ENCODE peak calls at places on chromosomes 13 and 19, in eight cellular contexts. I is cardiac muscle cell, M is GM13977, W is cardiac fibroblast, O is fibroblast of mammary gland, J is BJ, D is tibial nerve, K is type B pancreatic cell. Z is an unnamed sample.

GRCh38 chr13:27500806-27501534 is 50.6 kb upstream of the MTIF3 start:
- DNase-seq in O (no peak), D (no peak), I (peak; percentile 67), J (no peak), K (no peak), M (no peak), W (peak; percentile 42), Z (peak; percentile 75)

GRCh38 chr19:29758863-29759262 is 43.8 kb upstream of the C19orf12 start:
- DNase-seq in M (no peak), D (no peak), O (no peak), K (no peak), I (no peak), W (no peak), J (no peak), Z (no peak)

GRCh38 chr19:34506026-34506370 is 24.4 kb downstream of the WTIP start:
- DNase-seq in O (no peak), I (no peak), J (no peak), W (no peak), K (no peak), D (no peak), M (no peak), Z (no peak)

GRCh38 chr19:12757544-12758274 is 6.1 kb downstream of the BEST2 start:
- DNase-seq in W (peak; percentile 83), O (peak; percentile 68), D (no peak), M (peak; percentile 88), J (no peak), K (peak; percentile 88), I (peak; percentile 86), Z (peak; percentile 91)

GRCh38 chr13:25165664-25166063 is 6.4 kb downstream of the AMER2 start:
- DNase-seq in O (no peak), J (no peak), D (no peak), W (no peak), K (no peak), I (no peak), M (no peak), Z (no peak)

GRCh38 chr13:93769126-93769525 is 542.5 kb downstream of the GPC6 start:
- DNase-seq in O (no peak), J (no peak), D (no peak), K (no peak), I (peak; percentile 64), W (peak; percentile 64), M (no peak), Z (no peak)

GRCh38 chr13:113776231-113777125 is 17.5 kb downstream of the TMEM255B start:
- DNase-seq in W (no peak), J (no peak), I (no peak), O (no peak), M (no peak), D (no peak), K (no peak), Z (no peak)

GRCh38 chr13:80237646-80238045 is 103.3 kb downstream of the SPRY2 start:
- DNase-seq in J (no peak), M (no peak), D (no peak), O (peak; percentile 10), W (no peak), K (no peak), I (no peak), Z (no peak)

GRCh38 chr19:7355151-7355845 is 6.6 kb downstream of the ARHGEF18 start:
- DNase-seq in O (peak; percentile 48), W (peak; percentile 70), D (no peak), J (no peak), M (no peak), K (no peak), I (peak; percentile 51), Z (no peak)

GRCh38 chr19:7494416-7495098 is 5.7 kb upstream of the PEX11G start:
- DNase-seq in O (peak; percentile 18), D (no peak), M (no peak), J (no peak), K (no peak), I (peak; percentile 58), W (peak; percentile 52), Z (no peak)

GRCh38 chr13:93559718-93560117 is 333.1 kb downstream of the GPC6 start:
- DNase-seq in W (peak; percentile 61), K (no peak), D (no peak), O (peak; percentile 94), J (no peak), M (no peak), I (peak; percentile 76), Z (no peak)

GRCh38 chr13:94330552-94331071 is 148.9 kb downstream of the DCT start:
- DNase-seq in M (no peak), K (no peak), O (no peak), W (no peak), I (no peak), J (no peak), D (no peak), Z (no peak)

DNA sequence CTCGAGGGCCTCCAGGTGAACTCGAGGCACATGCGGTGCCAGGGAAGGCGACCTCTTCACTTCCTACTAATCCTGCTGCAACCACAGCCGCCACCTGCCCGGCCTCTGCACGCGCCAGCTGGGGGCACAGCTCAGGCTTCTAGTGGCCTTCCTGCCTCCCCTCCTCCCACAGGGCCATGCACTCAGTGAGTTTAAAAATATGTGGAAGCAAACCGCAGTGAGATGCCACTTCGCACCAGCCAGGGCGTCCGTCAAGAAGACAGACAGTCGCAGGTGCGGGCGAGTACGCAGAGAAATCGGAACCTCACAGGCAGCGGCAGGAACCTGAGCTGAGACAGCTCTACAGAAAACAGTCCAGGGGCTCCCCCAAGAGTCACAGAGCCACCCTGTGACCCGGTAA is 10.4 kb downstream of the LMNB2 start:
- DNase-seq in J (no peak), W (no peak), I (no peak), K (no peak), O (no peak), D (no peak), M (peak; percentile 77), Z (no peak)
- TF ChIP-seq CTCF in J (no peak), W (no peak), I (no peak), K (no peak), O (no peak), D (no peak), M (no peak), Z (no peak)

GRCh38 chr19:48591021-48591420 is 15.5 kb upstream of the SPACA4 start:
- DNase-seq in M (no peak), J (no peak), O (peak; percentile 28), W (peak; percentile 34), I (peak; percentile 30), K (no peak), D (no peak), Z (no peak)
- TF ChIP-seq CTCF in M (no peak), J (no peak), O (peak; percentile 16), W (no peak), I (peak; percentile 16), K (no peak), D (no peak), Z (no peak)

GRCh38 chr19:10835089-10835753 is 791 bp downstream of the TMED1 start:
- DNase-seq in I (no peak), M (peak; percentile 98), J (no peak), W (no peak), D (no peak), O (no peak), K (no peak), Z (no peak)
- TF ChIP-seq CTCF in I (no peak), M (no peak), J (no peak), W (no peak), D (no peak), O (no peak), K (no peak), Z (no peak)

GRCh38 chr19:36214388-36215275 is at the start of the genes ZNF146 and ZNF565:
- DNase-seq in J (peak; percentile 93), K (peak; percentile 97), M (peak; percentile 91), I (peak; percentile 99), D (peak; percentile 92), W (peak; percentile 99), O (peak; percentile 99), Z (peak; percentile 99)
- TF ChIP-seq CTCF in J (no peak), K (no peak), M (no peak), I (no peak), D (peak; percentile 71), W (no peak), O (no peak), Z (no peak)

DNA sequence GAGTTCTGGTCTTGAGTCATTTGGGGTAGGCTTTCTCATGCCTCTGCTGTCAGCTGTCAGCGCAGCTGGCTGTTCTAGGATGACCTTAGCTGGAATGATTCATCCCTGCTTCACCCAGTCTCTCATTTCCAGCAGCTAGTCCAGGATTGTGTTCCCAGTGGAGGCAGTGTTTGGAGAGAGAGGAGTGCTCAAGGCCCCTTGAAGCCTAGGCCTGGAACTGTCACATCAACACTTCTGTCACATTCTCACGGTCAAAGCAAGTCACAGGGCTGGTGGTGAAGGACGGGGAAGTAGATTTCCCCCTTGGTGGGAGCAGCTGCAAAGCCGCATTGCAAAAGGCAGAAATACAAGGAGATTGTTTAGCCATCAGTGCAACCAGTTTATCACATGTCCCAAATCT is 15.2 kb downstream of the TPT1 start:
- DNase-seq in D (peak; percentile 26), O (peak; percentile 95), W (peak; percentile 87), I (peak; percentile 84), J (peak; percentile 68), M (no peak), K (no peak), Z (no peak)
- TF ChIP-seq CTCF in D (no peak), O (no peak), W (no peak), I (no peak), J (peak; percentile 1), M (no peak), K (no peak), Z (no peak)

GRCh38 chr19:54168174-54168917 is 4.6 kb downstream of the TMC4 start:
- DNase-seq in K (peak; percentile 94), J (no peak), D (peak; percentile 80), I (peak; percentile 91), O (peak; percentile 80), W (peak; percentile 90), M (peak; percentile 92), Z (peak; percentile 98)

GRCh38 chr19:54173951-54174817 is 1.2 kb upstream of the TMC4 start:
- DNase-seq in O (no peak), D (no peak), M (no peak), W (no peak), I (no peak), K (no peak), J (no peak), Z (no peak)

GRCh38 chr19:54169149-54169731 is 3.7 kb downstream of the TMC4 start:
- DNase-seq in K (no peak), W (no peak), M (no peak), O (no peak), D (no peak), J (no peak), I (no peak), Z (no peak)

GRCh38 chr19:54172413-54172763 is 572 bp downstream of the TMC4 start:
- DNase-seq in D (no peak), O (no peak), M (no peak), W (no peak), K (no peak), I (no peak), J (no peak), Z (no peak)

GRCh38 chr19:54172764-54173699 is at the start of gene TMC4:
- DNase-seq in D (no peak), O (peak; percentile 35), W (peak; percentile 63), J (no peak), I (peak; percentile 62), K (no peak), M (no peak), Z (no peak)
- TF ChIP-seq CTCF in D (no peak), O (no peak), W (no peak), J (no peak), I (no peak), K (no peak), M (peak; percentile 10), Z (no peak)